ENCODE peak calls at places on chromosomes 16 and 17, in eight cellular contexts. One of them, this sample, is unnamed.

GRCh38 chr16:28210979-28211505 is 723 bp downstream of the XPO6 start:
- DNase-seq in stomach: peak
- DNase-seq in fibroblast of villous mesenchyme: peak
- DNase-seq in fibroblast of pulmonary artery: peak
- DNase-seq in cardiac muscle cell: peak
- DNase-seq in CD8-positive, alpha-beta T cell: peak
- DNase-seq in epithelial cell of esophagus: peak
- DNase-seq in keratinocyte: peak
- DNase-seq in this sample: peak

GRCh38 chr16:48317614-48318013 is 67.6 kb downstream of the SIAH1 start:
- DNase-seq in CD8-positive, alpha-beta T cell: no peak
- DNase-seq in stomach: no peak
- DNase-seq in epithelial cell of esophagus: peak
- DNase-seq in cardiac muscle cell: peak
- DNase-seq in keratinocyte: no peak
- DNase-seq in fibroblast of villous mesenchyme: peak
- DNase-seq in fibroblast of pulmonary artery: peak
- DNase-seq in this sample: peak

GRCh38 chr17:35587074-35587961 is at the start of gene AP2B1:
- DNase-seq in fibroblast of villous mesenchyme: peak
- DNase-seq in CD8-positive, alpha-beta T cell: peak
- DNase-seq in epithelial cell of esophagus: peak
- DNase-seq in fibroblast of pulmonary artery: peak
- DNase-seq in keratinocyte: peak
- DNase-seq in cardiac muscle cell: peak
- DNase-seq in stomach: peak
- DNase-seq in this sample: peak

GRCh38 chr17:62163847-62164246 is 98.8 kb upstream of the MED13 start:
- DNase-seq in cardiac muscle cell: no peak
- DNase-seq in stomach: peak
- DNase-seq in epithelial cell of esophagus: peak
- DNase-seq in CD8-positive, alpha-beta T cell: no peak
- DNase-seq in fibroblast of pulmonary artery: no peak
- DNase-seq in fibroblast of villous mesenchyme: no peak
- DNase-seq in keratinocyte: no peak
- DNase-seq in this sample: no peak

GRCh38 chr16:85136213-85136704 is 24.0 kb upstream of the CIBAR2 start:
- DNase-seq in CD8-positive, alpha-beta T cell: no peak
- DNase-seq in fibroblast of villous mesenchyme: peak
- DNase-seq in keratinocyte: no peak
- DNase-seq in fibroblast of pulmonary artery: no peak
- DNase-seq in epithelial cell of esophagus: no peak
- DNase-seq in cardiac muscle cell: peak
- DNase-seq in stomach: no peak
- DNase-seq in this sample: peak

GRCh38 chr16:85563515-85564276 is 49.4 kb upstream of the GSE1 start:
- DNase-seq in epithelial cell of esophagus: no peak
- DNase-seq in fibroblast of villous mesenchyme: peak
- DNase-seq in CD8-positive, alpha-beta T cell: no peak
- DNase-seq in keratinocyte: no peak
- DNase-seq in cardiac muscle cell: peak
- DNase-seq in stomach: peak
- DNase-seq in fibroblast of pulmonary artery: peak
- DNase-seq in this sample: peak

GRCh38 chr16:914453-914852 is 56.3 kb downstream of the LMF1 start:
- DNase-seq in keratinocyte: no peak
- DNase-seq in epithelial cell of esophagus: peak
- DNase-seq in CD8-positive, alpha-beta T cell: no peak
- DNase-seq in fibroblast of pulmonary artery: peak
- DNase-seq in fibroblast of villous mesenchyme: no peak
- DNase-seq in cardiac muscle cell: peak
- DNase-seq in stomach: no peak
- DNase-seq in this sample: peak

GRCh38 chr16:1202274-1202673 is 22.8 kb downstream of the TPSG1 start:
- DNase-seq in stomach: no peak
- DNase-seq in keratinocyte: no peak
- DNase-seq in cardiac muscle cell: no peak
- DNase-seq in fibroblast of pulmonary artery: no peak
- DNase-seq in epithelial cell of esophagus: no peak
- DNase-seq in fibroblast of villous mesenchyme: no peak
- DNase-seq in CD8-positive, alpha-beta T cell: no peak
- DNase-seq in this sample: no peak

GRCh38 chr17:82160081-82160480 is 52.6 kb downstream of the CCDC57 start:
- DNase-seq in cardiac muscle cell: no peak
- DNase-seq in fibroblast of pulmonary artery: peak
- DNase-seq in CD8-positive, alpha-beta T cell: no peak
- DNase-seq in epithelial cell of esophagus: peak
- DNase-seq in stomach: no peak
- DNase-seq in fibroblast of villous mesenchyme: peak
- DNase-seq in keratinocyte: peak
- DNase-seq in this sample: peak

GRCh38 chr17:8458128-8458527 is 22.4 kb downstream of the NDEL1 start:
- DNase-seq in CD8-positive, alpha-beta T cell: no peak
- DNase-seq in fibroblast of villous mesenchyme: no peak
- DNase-seq in epithelial cell of esophagus: no peak
- DNase-seq in keratinocyte: no peak
- DNase-seq in fibroblast of pulmonary artery: no peak
- DNase-seq in stomach: no peak
- DNase-seq in cardiac muscle cell: no peak
- DNase-seq in this sample: no peak

GRCh38 chr16:60166111-60166510 is 1432.0 kb upstream of the GOT2 start:
- DNase-seq in cardiac muscle cell: no peak
- DNase-seq in fibroblast of villous mesenchyme: no peak
- DNase-seq in stomach: no peak
- DNase-seq in epithelial cell of esophagus: peak
- DNase-seq in keratinocyte: no peak
- DNase-seq in CD8-positive, alpha-beta T cell: no peak
- DNase-seq in fibroblast of pulmonary artery: no peak
- DNase-seq in this sample: no peak

GRCh38 chr17:43667506-43668438 is 6.0 kb upstream of the MEOX1 start:
- DNase-seq in stomach: no peak
- DNase-seq in keratinocyte: no peak
- DNase-seq in epithelial cell of esophagus: peak
- DNase-seq in fibroblast of villous mesenchyme: peak
- DNase-seq in CD8-positive, alpha-beta T cell: no peak
- DNase-seq in fibroblast of pulmonary artery: peak
- DNase-seq in cardiac muscle cell: no peak
- DNase-seq in this sample: peak

GRCh38 chr16:73530529-73530928 is 482.6 kb upstream of the ZFHX3 start:
- DNase-seq in keratinocyte: no peak
- DNase-seq in epithelial cell of esophagus: no peak
- DNase-seq in cardiac muscle cell: no peak
- DNase-seq in stomach: no peak
- DNase-seq in fibroblast of villous mesenchyme: no peak
- DNase-seq in fibroblast of pulmonary artery: no peak
- DNase-seq in CD8-positive, alpha-beta T cell: no peak
- DNase-seq in this sample: no peak

GRCh38 chr17:4547118-4547906 is 7.9 kb downstream of the MYBBP1A start:
- DNase-seq in fibroblast of pulmonary artery: no peak
- DNase-seq in stomach: no peak
- DNase-seq in epithelial cell of esophagus: no peak
- DNase-seq in cardiac muscle cell: no peak
- DNase-seq in keratinocyte: no peak
- DNase-seq in fibroblast of villous mesenchyme: no peak
- DNase-seq in CD8-positive, alpha-beta T cell: no peak
- DNase-seq in this sample: no peak

GRCh38 chr17:42421479-42422332 is 1.4 kb downstream of the CAVIN1 start:
- DNase-seq in epithelial cell of esophagus: peak
- DNase-seq in fibroblast of villous mesenchyme: peak
- DNase-seq in keratinocyte: no peak
- DNase-seq in fibroblast of pulmonary artery: peak
- DNase-seq in CD8-positive, alpha-beta T cell: no peak
- DNase-seq in stomach: peak
- DNase-seq in cardiac muscle cell: peak
- DNase-seq in this sample: peak

GRCh38 chr17:2926019-2926650 is 129.9 kb downstream of the RAP1GAP2 start:
- DNase-seq in stomach: no peak
- DNase-seq in CD8-positive, alpha-beta T cell: no peak
- DNase-seq in fibroblast of pulmonary artery: peak
- DNase-seq in epithelial cell of esophagus: peak
- DNase-seq in fibroblast of villous mesenchyme: no peak
- DNase-seq in cardiac muscle cell: no peak
- DNase-seq in keratinocyte: peak
- DNase-seq in this sample: peak

GRCh38 chr17:73371285-73371684 is 59.5 kb upstream of the CDC42EP4 start:
- DNase-seq in epithelial cell of esophagus: peak
- DNase-seq in cardiac muscle cell: peak
- DNase-seq in fibroblast of pulmonary artery: peak
- DNase-seq in CD8-positive, alpha-beta T cell: no peak
- DNase-seq in stomach: no peak
- DNase-seq in keratinocyte: no peak
- DNase-seq in fibroblast of villous mesenchyme: peak
- DNase-seq in this sample: peak

DNA sequence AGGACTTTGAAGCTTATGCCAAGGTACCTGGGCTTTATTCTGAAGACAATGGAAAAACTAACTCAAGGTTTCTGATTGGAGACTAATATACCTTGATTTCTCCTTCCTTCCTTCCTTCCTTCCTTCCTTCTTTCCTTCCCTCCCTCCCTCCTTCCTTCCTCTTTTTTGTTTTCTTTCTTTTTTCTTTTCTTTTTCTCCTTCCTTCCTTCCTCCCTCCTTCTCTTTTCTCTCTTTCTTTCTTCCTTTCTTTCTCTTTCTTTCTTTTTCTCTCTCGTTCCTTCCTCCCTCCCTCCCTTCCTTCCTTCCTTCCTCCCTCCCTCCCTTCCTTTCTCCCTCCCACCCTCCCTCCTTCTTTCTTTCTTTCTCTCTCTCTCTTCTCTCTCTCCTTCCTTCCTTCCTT is 98.6 kb upstream of the AXIN2 start:
- DNase-seq in epithelial cell of esophagus: no peak
- DNase-seq in stomach: no peak
- DNase-seq in CD8-positive, alpha-beta T cell: no peak
- DNase-seq in fibroblast of pulmonary artery: no peak
- DNase-seq in keratinocyte: no peak
- DNase-seq in fibroblast of villous mesenchyme: no peak
- DNase-seq in cardiac muscle cell: no peak
- DNase-seq in this sample: no peak
- H3K4me3 ChIP-seq in epithelial cell of esophagus: no peak
- H3K4me3 ChIP-seq in stomach: no peak
- H3K4me3 ChIP-seq in CD8-positive, alpha-beta T cell: no peak
- H3K4me3 ChIP-seq in fibroblast of pulmonary artery: no peak
- H3K4me3 ChIP-seq in keratinocyte: no peak
- H3K4me3 ChIP-seq in fibroblast of villous mesenchyme: no peak
- H3K4me3 ChIP-seq in cardiac muscle cell: no peak
- H3K4me3 ChIP-seq in this sample: no peak

GRCh38 chr16:31710134-31710533 is 163.5 kb upstream of the ZNF267 start:
- DNase-seq in epithelial cell of esophagus: no peak
- DNase-seq in CD8-positive, alpha-beta T cell: no peak
- DNase-seq in fibroblast of pulmonary artery: no peak
- DNase-seq in fibroblast of villous mesenchyme: no peak
- DNase-seq in stomach: no peak
- DNase-seq in keratinocyte: no peak
- DNase-seq in cardiac muscle cell: no peak
- DNase-seq in this sample: no peak

GRCh38 chr16:31713071-31713944 is 160.3 kb upstream of the ZNF267 start:
- DNase-seq in keratinocyte: peak
- DNase-seq in fibroblast of villous mesenchyme: peak
- DNase-seq in epithelial cell of esophagus: peak
- DNase-seq in CD8-positive, alpha-beta T cell: peak
- DNase-seq in fibroblast of pulmonary artery: peak
- DNase-seq in stomach: peak
- DNase-seq in cardiac muscle cell: peak
- DNase-seq in this sample: peak

GRCh38 chr16:31710880-31711279 is 162.7 kb upstream of the ZNF267 start:
- DNase-seq in stomach: no peak
- DNase-seq in fibroblast of villous mesenchyme: no peak
- DNase-seq in epithelial cell of esophagus: no peak
- DNase-seq in cardiac muscle cell: no peak
- DNase-seq in keratinocyte: no peak
- DNase-seq in fibroblast of pulmonary artery: no peak
- DNase-seq in CD8-positive, alpha-beta T cell: no peak
- DNase-seq in this sample: no peak

GRCh38 chr16:31712064-31712540 is 161.5 kb upstream of the ZNF267 start:
- DNase-seq in CD8-positive, alpha-beta T cell: no peak
- DNase-seq in fibroblast of villous mesenchyme: no peak
- DNase-seq in epithelial cell of esophagus: no peak
- DNase-seq in fibroblast of pulmonary artery: no peak
- DNase-seq in cardiac muscle cell: no peak
- DNase-seq in keratinocyte: no peak
- DNase-seq in stomach: no peak
- DNase-seq in this sample: no peak

DNA sequence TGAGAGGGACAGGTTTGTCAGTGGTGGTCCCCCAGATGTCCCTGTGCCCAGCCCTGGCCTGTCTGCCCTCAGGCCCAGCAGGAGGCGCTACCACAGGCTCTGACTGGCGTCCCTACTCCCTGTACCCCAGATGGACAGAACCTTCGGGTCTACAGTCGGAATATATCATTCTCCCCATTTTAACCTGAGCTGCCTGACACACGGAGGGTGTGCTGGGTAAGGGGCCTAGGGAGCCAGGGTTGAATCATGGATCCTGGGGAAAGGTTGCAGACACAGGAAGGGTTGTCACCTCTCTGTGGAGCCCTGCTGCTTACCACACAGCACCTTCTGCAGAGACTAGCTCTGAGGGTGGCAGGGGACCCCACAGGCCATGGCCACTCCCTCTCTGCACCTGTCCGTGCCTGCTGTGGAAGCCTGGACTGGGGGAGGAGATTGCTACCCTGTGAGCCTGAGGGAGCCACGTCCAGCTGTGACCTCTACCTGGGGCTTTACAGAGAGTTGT is 162.2 kb upstream of the ZNF267 start:
- DNase-seq in stomach: no peak
- DNase-seq in CD8-positive, alpha-beta T cell: no peak
- DNase-seq in cardiac muscle cell: no peak
- DNase-seq in fibroblast of villous mesenchyme: no peak
- DNase-seq in fibroblast of pulmonary artery: no peak
- DNase-seq in keratinocyte: no peak
- DNase-seq in epithelial cell of esophagus: no peak
- DNase-seq in this sample: no peak
- TF ChIP-seq CTCF in stomach: no peak
- TF ChIP-seq CTCF in CD8-positive, alpha-beta T cell: no peak
- TF ChIP-seq CTCF in cardiac muscle cell: no peak
- TF ChIP-seq CTCF in fibroblast of villous mesenchyme: no peak
- TF ChIP-seq CTCF in fibroblast of pulmonary artery: no peak
- TF ChIP-seq CTCF in keratinocyte: no peak
- TF ChIP-seq CTCF in epithelial cell of esophagus: no peak
- TF ChIP-seq CTCF in this sample: no peak

DNA sequence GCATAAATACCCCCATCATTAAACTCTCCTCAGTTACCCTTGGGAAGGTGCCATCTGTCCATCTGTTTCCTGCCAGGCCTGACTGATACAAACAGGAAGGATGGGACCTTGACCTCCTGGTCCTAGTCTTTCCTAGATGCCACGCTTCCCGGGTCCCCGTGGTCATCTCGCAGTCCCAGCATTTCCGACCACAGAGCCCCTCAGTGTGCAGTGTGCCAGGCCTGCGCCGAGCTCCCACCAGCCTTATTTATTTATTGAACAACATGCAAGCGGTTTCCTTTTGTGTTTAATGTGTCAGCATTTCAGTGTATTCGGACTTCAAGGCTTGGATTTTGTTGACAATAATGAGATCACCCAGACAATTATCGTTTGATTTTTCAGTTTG is 45.6 kb upstream of the NKD1 start:
- DNase-seq in fibroblast of villous mesenchyme: no peak
- DNase-seq in CD8-positive, alpha-beta T cell: no peak
- DNase-seq in epithelial cell of esophagus: no peak
- DNase-seq in fibroblast of pulmonary artery: no peak
- DNase-seq in cardiac muscle cell: no peak
- DNase-seq in stomach: no peak
- DNase-seq in keratinocyte: no peak
- DNase-seq in this sample: no peak
- H3K4me3 ChIP-seq in fibroblast of villous mesenchyme: no peak
- H3K4me3 ChIP-seq in CD8-positive, alpha-beta T cell: no peak
- H3K4me3 ChIP-seq in epithelial cell of esophagus: no peak
- H3K4me3 ChIP-seq in fibroblast of pulmonary artery: no peak
- H3K4me3 ChIP-seq in cardiac muscle cell: no peak
- H3K4me3 ChIP-seq in stomach: no peak
- H3K4me3 ChIP-seq in keratinocyte: no peak
- H3K4me3 ChIP-seq in this sample: no peak

GRCh38 chr17:74695629-74696028 is 17.1 kb downstream of the CD300LF start:
- DNase-seq in fibroblast of villous mesenchyme: no peak
- DNase-seq in CD8-positive, alpha-beta T cell: no peak
- DNase-seq in epithelial cell of esophagus: no peak
- DNase-seq in cardiac muscle cell: no peak
- DNase-seq in keratinocyte: no peak
- DNase-seq in fibroblast of pulmonary artery: no peak
- DNase-seq in stomach: no peak
- DNase-seq in this sample: no peak
- TF ChIP-seq CTCF in fibroblast of villous mesenchyme: no peak
- TF ChIP-seq CTCF in CD8-positive, alpha-beta T cell: no peak
- TF ChIP-seq CTCF in epithelial cell of esophagus: no peak
- TF ChIP-seq CTCF in cardiac muscle cell: no peak
- TF ChIP-seq CTCF in keratinocyte: no peak
- TF ChIP-seq CTCF in fibroblast of pulmonary artery: no peak
- TF ChIP-seq CTCF in stomach: no peak
- TF ChIP-seq CTCF in this sample: no peak

This sample was measured in fibroblast of mammary gland.